ENCODE peak calls at places on chromosomes 3 and 15, in eight cellular contexts. H, S, Q, W, G, K, I and T are unnamed samples.

GRCh38 chr15:90225047-90225446 is 8.7 kb downstream of the CIB1 start:
- DNase-seq in H (no peak), S (no peak), Q (no peak), W (no peak), G (no peak), K (no peak), I (no peak), T (no peak)

GRCh38 chr3:184409946-184410500 is 30.2 kb downstream of the CHRD start:
- DNase-seq in H (no peak), S (no peak), Q (no peak), W (no peak), G (no peak), K (no peak), I (no peak), T (no peak)

GRCh38 chr3:125002414-125002811 is 53.4 kb downstream of the HEG1 start:
- DNase-seq in H (no peak), S (no peak), Q (no peak), W (no peak), G (no peak), K (no peak), I (no peak), T (no peak)

GRCh38 chr15:92158426-92158825 is 235.3 kb upstream of the ST8SIA2 start:
- DNase-seq in H (no peak), S (peak), Q (no peak), W (peak), G (peak), K (peak), I (no peak), T (no peak)

GRCh38 chr3:48879307-48879993 is 19.2 kb downstream of the SLC25A20 start:
- DNase-seq in H (no peak), S (no peak), Q (no peak), W (no peak), G (no peak), K (no peak), I (no peak), T (no peak)

GRCh38 chr15:29089731-29090616 is 179.6 kb downstream of the NSMCE3 start:
- DNase-seq in H (no peak), S (no peak), Q (peak), W (peak), G (no peak), K (no peak), I (no peak), T (no peak)

GRCh38 chr3:46566040-46566631 is at the start of gene LRRC2:
- DNase-seq in H (peak), S (no peak), Q (peak), W (peak), G (peak), K (peak), I (peak), T (no peak)

GRCh38 chr3:98962189-98962930 is 60.9 kb upstream of the DCBLD2 start:
- DNase-seq in H (peak), S (peak), Q (no peak), W (no peak), G (peak), K (peak), I (no peak), T (no peak)

GRCh38 chr3:170278632-170279031 is 56.4 kb downstream of the PRKCI start:
- DNase-seq in H (no peak), S (no peak), Q (no peak), W (no peak), G (no peak), K (no peak), I (no peak), T (peak)

GRCh38 chr3:187767266-187768032 is 22.2 kb upstream of the BCL6 start:
- DNase-seq in H (peak), S (no peak), Q (no peak), W (no peak), G (no peak), K (peak), I (no peak), T (no peak)

GRCh38 chr3:129650256-129650872 is 43.9 kb upstream of the PLXND1 start:
- DNase-seq in H (peak), S (peak), Q (peak), W (peak), G (peak), K (peak), I (peak), T (peak)

GRCh38 chr3:141095546-141095937 is 44.4 kb downstream of the SPSB4 start:
- DNase-seq in H (no peak), S (no peak), Q (no peak), W (no peak), G (no peak), K (no peak), I (no peak), T (no peak)

GRCh38 chr3:155785662-155786295 is 20.3 kb downstream of the C3orf33 start:
- DNase-seq in H (no peak), S (no peak), Q (no peak), W (no peak), G (no peak), K (no peak), I (peak), T (no peak)

GRCh38 chr3:105688821-105689220 is 180.0 kb downstream of the CBLB start:
- DNase-seq in H (no peak), S (no peak), Q (no peak), W (no peak), G (no peak), K (no peak), I (no peak), T (no peak)

GRCh38 chr15:92149469-92149868 is 244.2 kb upstream of the ST8SIA2 start:
- DNase-seq in H (peak), S (no peak), Q (no peak), W (no peak), G (no peak), K (no peak), I (no peak), T (no peak)

GRCh38 chr3:101117981-101118380 is 124.8 kb upstream of the ABI3BP start:
- DNase-seq in H (peak), S (no peak), Q (no peak), W (no peak), G (peak), K (no peak), I (no peak), T (no peak)

GRCh38 chr3:71581981-71582611 is 1.4 kb downstream of the FOXP1 start:
- DNase-seq in H (peak), S (no peak), Q (peak), W (peak), G (peak), K (peak), I (no peak), T (peak)

GRCh38 chr15:40990080-40990479 is 36.8 kb downstream of the CHAC1 start:
- DNase-seq in H (no peak), S (no peak), Q (no peak), W (no peak), G (no peak), K (no peak), I (no peak), T (no peak)

GRCh38 chr15:40990789-40991188 is 37.5 kb downstream of the CHAC1 start:
- DNase-seq in H (no peak), S (no peak), Q (no peak), W (no peak), G (no peak), K (no peak), I (no peak), T (no peak)

GRCh38 chr15:40992825-40993224 is 39.6 kb downstream of the CHAC1 start:
- DNase-seq in H (no peak), S (no peak), Q (no peak), W (no peak), G (no peak), K (no peak), I (no peak), T (no peak)

GRCh38 chr15:40991355-40991754 is 38.1 kb downstream of the CHAC1 start:
- DNase-seq in H (no peak), S (no peak), Q (peak), W (no peak), G (no peak), K (no peak), I (no peak), T (no peak)

DNA sequence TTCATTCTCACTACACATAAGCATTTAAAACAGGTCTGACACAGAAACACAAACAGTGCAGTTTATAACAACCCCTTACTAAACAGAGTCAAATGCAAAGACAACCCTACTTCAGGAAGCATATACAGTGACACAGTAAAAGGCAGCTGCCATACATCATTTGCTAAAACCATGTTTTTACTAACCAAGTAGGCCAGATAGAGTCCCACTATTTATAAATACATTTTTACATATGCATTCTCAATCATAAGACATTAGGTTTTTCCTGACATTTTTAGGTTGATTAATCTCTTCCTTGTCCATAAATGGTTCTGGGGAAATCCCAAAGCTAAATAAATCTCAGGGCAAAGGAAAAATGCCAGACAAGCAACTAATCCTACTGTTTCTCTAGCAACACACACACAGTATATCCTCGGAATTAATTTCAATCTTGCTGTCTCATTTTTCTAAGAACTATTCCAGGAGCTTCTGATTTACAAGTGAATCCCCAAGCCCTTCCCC is 39.0 kb downstream of the CHAC1 start:
- DNase-seq in H (peak), S (no peak), Q (no peak), W (no peak), G (no peak), K (no peak), I (no peak), T (no peak)
- TF ChIP-seq EZH2phosphoT487 in H (no peak), S (no peak), Q (no peak), W (no peak), G (no peak), K (no peak), I (no peak), T (no peak)

GRCh38 chr3:188776447-188776846 is 395.3 kb upstream of the TPRG1 start:
- DNase-seq in H (peak), S (no peak), Q (peak), W (no peak), G (no peak), K (peak), I (no peak), T (no peak)

GRCh38 chr3:188775412-188775811 is 396.4 kb upstream of the TPRG1 start:
- DNase-seq in H (no peak), S (no peak), Q (no peak), W (no peak), G (no peak), K (no peak), I (no peak), T (no peak)

GRCh38 chr3:188782725-188783124 is 389.0 kb upstream of the TPRG1 start:
- DNase-seq in H (no peak), S (no peak), Q (no peak), W (no peak), G (no peak), K (no peak), I (no peak), T (no peak)

GRCh38 chr3:188780188-188781147 is 391.3 kb upstream of the TPRG1 start:
- DNase-seq in H (peak), S (no peak), Q (no peak), W (no peak), G (no peak), K (no peak), I (no peak), T (no peak)

GRCh38 chr3:188779537-188779936 is 392.2 kb upstream of the TPRG1 start:
- DNase-seq in H (no peak), S (no peak), Q (no peak), W (no peak), G (no peak), K (no peak), I (no peak), T (no peak)
- H3K27ac ChIP-seq in H (no peak), S (no peak), Q (no peak), W (no peak), G (no peak), K (no peak), I (no peak), T (no peak)

GRCh38 chr3:50610181-50610971 is 1.2 kb downstream of the CISH start:
- DNase-seq in H (no peak), S (no peak), Q (no peak), W (no peak), G (peak), K (no peak), I (no peak), T (no peak)
- TF ChIP-seq EZH2phosphoT487 in H (no peak), S (no peak), Q (no peak), W (no peak), G (no peak), K (no peak), I (no peak), T (no peak)

GRCh38 chr15:68333775-68334470 is 56.4 kb downstream of the FEM1B start:
- DNase-seq in H (peak), S (no peak), Q (no peak), W (no peak), G (peak), K (peak), I (no peak), T (no peak)
- H3K27ac ChIP-seq in H (peak), S (no peak), Q (no peak), W (no peak), G (no peak), K (no peak), I (no peak), T (no peak)